ENCODE peak calls at places on chromosome 22, in five cellular contexts. I is T47D, O is HCT116, G is SK-N-SH, U is K562. V is an unnamed sample.

GRCh38 chr22:37932821-37933578 is 20.4 kb downstream of the C22orf23 start:
- DNase-seq in U (no peak), G (no peak), I (no peak), O (no peak), V (no peak)

GRCh38 chr22:28009272-28009827 is 90.3 kb upstream of the PITPNB start:
- DNase-seq in G (peak; percentile 89), U (peak; percentile 72), O (peak; percentile 49), I (peak; percentile 80), V (peak; percentile 34)

GRCh38 chr22:29704528-29705285 is 15.1 kb upstream of the CABP7 start:
- DNase-seq in O (no peak), I (no peak), G (peak; percentile 89), U (no peak), V (peak; percentile 83)

GRCh38 chr22:30206964-30207363 is 39.6 kb downstream of the LIF start:
- DNase-seq in I (peak; percentile 45), U (no peak), O (peak; percentile 78), G (peak; percentile 38), V (peak; percentile 85)

GRCh38 chr22:44202261-44202789 is 21.6 kb downstream of the PARVG start:
- DNase-seq in I (no peak), G (no peak), O (no peak), U (no peak), V (no peak)

GRCh38 chr22:37098976-37099577 is 10.4 kb downstream of the TMPRSS6 start:
- DNase-seq in G (no peak), O (no peak), I (no peak), U (no peak), V (no peak)

GRCh38 chr22:29269230-29269604 is 1.1 kb downstream of the EWSR1 start:
- DNase-seq in U (no peak), I (no peak), G (no peak), O (no peak), V (no peak)

GRCh38 chr22:36740716-36741115 is 35.2 kb downstream of the IFT27 start:
- DNase-seq in G (no peak), U (no peak), O (no peak), I (no peak), V (no peak)

GRCh38 chr22:35686298-35686697 is 31.4 kb upstream of the APOL5 start:
- DNase-seq in G (no peak), I (no peak), O (no peak), U (no peak), V (no peak)

GRCh38 chr22:24894220-24894975 is 52.1 kb downstream of the LHFPL7 start:
- DNase-seq in O (peak; percentile 89), I (peak; percentile 56), G (peak; percentile 81), U (peak; percentile 22), V (peak; percentile 96)

GRCh38 chr22:32764330-32765116 is 37.0 kb upstream of the TIMP3 start:
- DNase-seq in I (no peak), G (no peak), U (peak; percentile 6), O (no peak), V (no peak)

GRCh38 chr22:42173183-42173926 is 42.7 kb upstream of the CYP2D6 start:
- DNase-seq in O (no peak), I (no peak), G (no peak), U (no peak), V (no peak)

GRCh38 chr22:17267661-17268330 is 48.6 kb upstream of the ADA2 start:
- DNase-seq in G (no peak), O (no peak), U (no peak), I (no peak), V (no peak)

GRCh38 chr22:50622723-50623327 is 5.1 kb downstream of the ARSA start:
- DNase-seq in O (peak; percentile 67), I (no peak), G (peak; percentile 12), U (no peak), V (peak; percentile 68)

GRCh38 chr22:30280495-30280894 is 8.8 kb downstream of the CASTOR1 start:
- DNase-seq in O (no peak), I (no peak), G (no peak), U (no peak), V (no peak)

GRCh38 chr22:34102633-34103032 is 182.4 kb upstream of the LARGE1 start:
- DNase-seq in O (no peak), I (no peak), U (no peak), G (no peak), V (no peak)

GRCh38 chr22:36977401-36977861 is 41.8 kb downstream of the TST start:
- DNase-seq in I (no peak), U (peak; percentile 79), O (no peak), G (peak; percentile 56), V (peak; percentile 41)

GRCh38 chr22:49554741-49555140 is 272.9 kb downstream of the BRD1 start:
- DNase-seq in G (no peak), I (no peak), O (no peak), U (no peak), V (no peak)

GRCh38 chr22:38699784-38700183 is 959 bp downstream of the JOSD1 start:
- DNase-seq in O (no peak), I (no peak), U (no peak), G (no peak), V (peak; percentile 21)

GRCh38 chr22:33656808-33657628 is 263.3 kb downstream of the LARGE1 start:
- DNase-seq in O (no peak), U (no peak), G (peak; percentile 20), I (no peak), V (no peak)

GRCh38 chr22:48784701-48785503 is 1042.8 kb downstream of the BRD1 start:
- DNase-seq in G (no peak), U (no peak), I (no peak), O (no peak), V (no peak)

GRCh38 chr22:50483977-50484853 is 2.4 kb upstream of the MIOX start:
- DNase-seq in G (no peak), U (no peak), I (no peak), O (no peak), V (no peak)

GRCh38 chr22:35802885-35803284 is 85.2 kb downstream of the APOL5 start:
- DNase-seq in U (no peak), O (no peak), I (no peak), G (no peak), V (no peak)

GRCh38 chr22:40121463-40121862 is 56.3 kb upstream of the TNRC6B start:
- DNase-seq in I (no peak), U (no peak), G (no peak), O (no peak), V (no peak)

GRCh38 chr22:37088108-37088605 is 21.4 kb downstream of the TMPRSS6 start:
- DNase-seq in U (peak; percentile 37), G (no peak), O (peak; percentile 48), I (no peak), V (no peak)

GRCh38 chr22:50696799-50697561 is 24.4 kb downstream of the SHANK3 start:
- DNase-seq in I (peak; percentile 54), G (peak; percentile 94), U (peak; percentile 8), O (no peak), V (no peak)

GRCh38 chr22:48948575-48949170 is 879.0 kb downstream of the BRD1 start:
- DNase-seq in O (no peak), G (no peak), U (no peak), I (no peak), V (no peak)

GRCh38 chr22:35629406-35630234 is 12.5 kb upstream of the MB start:
- DNase-seq in I (no peak), O (peak; percentile 87), U (peak; percentile 56), G (no peak), V (no peak)

GRCh38 chr22:29854432-29854831 is 16.4 kb upstream of the ASCC2 start:
- DNase-seq in I (no peak), O (no peak), U (no peak), G (no peak), V (no peak)

GRCh38 chr22:37232140-37232998 is 11.7 kb downstream of the RAC2 start:
- DNase-seq in O (no peak), G (no peak), I (no peak), U (no peak), V (no peak)

GRCh38 chr22:31260474-31260856 is 31.8 kb downstream of the PIK3IP1 start:
- DNase-seq in I (no peak), U (no peak), G (no peak), O (no peak), V (no peak)

GRCh38 chr22:32620992-32621391 is 146.4 kb downstream of the FBXO7 start:
- DNase-seq in I (no peak), U (no peak), G (no peak), O (no peak), V (peak; percentile 24)

GRCh38 chr22:24768537-24769374 is 5.8 kb downstream of the PIWIL3 start:
- DNase-seq in I (peak; percentile 37), G (peak; percentile 85), U (peak; percentile 67), O (peak; percentile 54), V (peak; percentile 55)

GRCh38 chr22:24331468-24332440 is 61.1 kb downstream of the SPECC1L start:
- DNase-seq in G (no peak), I (no peak), O (no peak), U (no peak), V (no peak)

GRCh38 chr22:44544523-44545433 is 46.7 kb upstream of the RTL6 start:
- DNase-seq in I (no peak), U (no peak), G (no peak), O (no peak), V (no peak)

GRCh38 chr22:42168476-42168875 is 37.9 kb upstream of the CYP2D6 start:
- DNase-seq in G (no peak), I (no peak), U (no peak), O (no peak), V (no peak)

GRCh38 chr22:25081409-25081824 is 118.2 kb upstream of the CRYBB3 start:
- DNase-seq in G (peak; percentile 58), O (peak; percentile 15), U (peak; percentile 33), I (peak; percentile 26), V (peak; percentile 56)

GRCh38 chr22:26169312-26170111 is at the start of gene SEZ6L:
- DNase-seq in G (peak; percentile 90), O (no peak), I (no peak), U (no peak), V (no peak)
- TF ChIP-seq JUND in G (no peak), O (no peak), I (no peak), U (no peak), V (no peak)

DNA sequence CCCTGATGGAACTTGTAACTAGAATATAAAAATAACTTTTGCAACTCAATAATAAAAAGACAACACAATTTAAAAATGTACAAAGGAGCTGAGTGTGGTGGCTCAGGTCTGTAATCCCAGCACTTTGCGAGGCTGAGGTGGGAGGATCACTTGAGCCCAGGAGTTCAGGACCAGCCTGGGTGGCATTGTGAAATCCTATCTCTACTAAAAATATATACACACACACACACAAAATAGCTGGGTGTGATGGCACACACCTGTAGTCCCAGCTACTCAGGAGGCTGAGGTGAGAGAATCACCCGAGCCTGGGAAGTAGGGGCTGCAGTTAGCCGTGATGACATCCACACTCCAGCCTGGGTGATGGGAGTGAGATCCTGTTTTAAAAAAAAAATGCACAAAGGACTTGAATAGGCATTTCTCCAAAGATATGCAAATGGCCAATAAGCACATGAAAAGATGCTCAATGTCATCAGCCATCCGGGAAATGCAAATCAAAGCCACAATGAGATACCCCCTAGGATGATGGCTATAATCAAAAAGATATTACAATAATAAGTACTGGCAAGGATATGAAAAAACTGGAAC is 59.9 kb upstream of the SEPTIN5 start:
- DNase-seq in O (no peak), I (no peak), U (no peak), G (no peak), V (no peak)
- TF ChIP-seq JUND in O (no peak), I (no peak), U (no peak), G (no peak), V (no peak)

GRCh38 chr22:23094260-23094659 is 23.9 kb downstream of the GNAZ start:
- DNase-seq in U (no peak), G (peak; percentile 37), I (no peak), O (no peak), V (no peak)
- TF ChIP-seq JUND in U (no peak), G (no peak), I (no peak), O (no peak), V (no peak)

GRCh38 chr22:43185860-43186261 is 1.1 kb downstream of the TTLL12 start:
- DNase-seq in G (peak; percentile 58), O (peak; percentile 29), I (peak; percentile 33), U (peak; percentile 33), V (peak; percentile 45)
- TF ChIP-seq JUND in G (no peak), O (no peak), I (no peak), U (no peak), V (no peak)